ENCODE peak calls at places on chromosomes 12 and 14, in five cellular contexts. One of them, this sample, is unnamed.

GRCh38 chr12:122661938-122662337 is 41.2 kb downstream of the HCAR2 start:
- DNase-seq in glutamatergic neuron: no peak
- DNase-seq in left ventricle myocardium inferior: no peak
- DNase-seq in astrocyte of the spinal cord: no peak
- DNase-seq in stomach: no peak
- DNase-seq in this sample: no peak

GRCh38 chr12:62698701-62699101 is 232.1 kb downstream of the MON2 start:
- DNase-seq in glutamatergic neuron: no peak
- DNase-seq in left ventricle myocardium inferior: no peak
- DNase-seq in astrocyte of the spinal cord: peak
- DNase-seq in stomach: no peak
- DNase-seq in this sample: no peak

GRCh38 chr14:67332468-67332867 is 27.1 kb downstream of the ATP6V1D start:
- DNase-seq in glutamatergic neuron: no peak
- DNase-seq in left ventricle myocardium inferior: no peak
- DNase-seq in astrocyte of the spinal cord: no peak
- DNase-seq in stomach: no peak
- DNase-seq in this sample: no peak

GRCh38 chr12:86787419-86787818 is 531.2 kb upstream of the MGAT4C start:
- DNase-seq in glutamatergic neuron: no peak
- DNase-seq in left ventricle myocardium inferior: no peak
- DNase-seq in astrocyte of the spinal cord: no peak
- DNase-seq in stomach: no peak
- DNase-seq in this sample: no peak

GRCh38 chr12:25759752-25760151 is 198.7 kb upstream of the RASSF8 start:
- DNase-seq in glutamatergic neuron: no peak
- DNase-seq in left ventricle myocardium inferior: no peak
- DNase-seq in astrocyte of the spinal cord: no peak
- DNase-seq in stomach: no peak
- DNase-seq in this sample: no peak

GRCh38 chr14:104158827-104159798 is 20.7 kb downstream of the KIF26A start:
- DNase-seq in glutamatergic neuron: no peak
- DNase-seq in left ventricle myocardium inferior: peak
- DNase-seq in astrocyte of the spinal cord: no peak
- DNase-seq in stomach: peak
- DNase-seq in this sample: no peak

GRCh38 chr12:94445662-94446061 is 14.0 kb downstream of the CEP83 start:
- DNase-seq in glutamatergic neuron: no peak
- DNase-seq in left ventricle myocardium inferior: no peak
- DNase-seq in astrocyte of the spinal cord: no peak
- DNase-seq in stomach: no peak
- DNase-seq in this sample: no peak

GRCh38 chr12:113118142-113118541 is 17.4 kb downstream of the RASAL1 start:
- DNase-seq in glutamatergic neuron: no peak
- DNase-seq in left ventricle myocardium inferior: no peak
- DNase-seq in astrocyte of the spinal cord: no peak
- DNase-seq in stomach: no peak
- DNase-seq in this sample: no peak

GRCh38 chr12:47316609-47317049 is 236.9 kb upstream of the AMIGO2 start:
- DNase-seq in glutamatergic neuron: no peak
- DNase-seq in left ventricle myocardium inferior: no peak
- DNase-seq in astrocyte of the spinal cord: no peak
- DNase-seq in stomach: no peak
- DNase-seq in this sample: no peak

GRCh38 chr12:74076918-74077317 is 460.7 kb upstream of the ATXN7L3B start:
- DNase-seq in glutamatergic neuron: no peak
- DNase-seq in left ventricle myocardium inferior: no peak
- DNase-seq in astrocyte of the spinal cord: no peak
- DNase-seq in stomach: no peak
- DNase-seq in this sample: no peak

GRCh38 chr14:24818054-24818822 is 184.2 kb upstream of the GZMB start:
- DNase-seq in glutamatergic neuron: no peak
- DNase-seq in left ventricle myocardium inferior: no peak
- DNase-seq in astrocyte of the spinal cord: peak
- DNase-seq in stomach: no peak
- DNase-seq in this sample: no peak

GRCh38 chr12:121590476-121591143 is 9.8 kb upstream of the KDM2B start:
- DNase-seq in glutamatergic neuron: no peak
- DNase-seq in left ventricle myocardium inferior: no peak
- DNase-seq in astrocyte of the spinal cord: peak
- DNase-seq in stomach: no peak
- DNase-seq in this sample: no peak

GRCh38 chr12:112979281-112979680 is 962 bp downstream of the OAS2 start:
- DNase-seq in glutamatergic neuron: no peak
- DNase-seq in left ventricle myocardium inferior: no peak
- DNase-seq in astrocyte of the spinal cord: no peak
- DNase-seq in stomach: peak
- DNase-seq in this sample: no peak

GRCh38 chr14:68718033-68718725 is 74.7 kb downstream of the ZFP36L1 start:
- DNase-seq in glutamatergic neuron: no peak
- DNase-seq in left ventricle myocardium inferior: no peak
- DNase-seq in astrocyte of the spinal cord: no peak
- DNase-seq in stomach: no peak
- DNase-seq in this sample: peak

GRCh38 chr14:25120261-25120660 is 70.3 kb upstream of the STXBP6 start:
- DNase-seq in glutamatergic neuron: no peak
- DNase-seq in left ventricle myocardium inferior: no peak
- DNase-seq in astrocyte of the spinal cord: peak
- DNase-seq in stomach: no peak
- DNase-seq in this sample: no peak

GRCh38 chr12:70154960-70155589 is 88.2 kb upstream of the CNOT2 start:
- DNase-seq in glutamatergic neuron: no peak
- DNase-seq in left ventricle myocardium inferior: no peak
- DNase-seq in astrocyte of the spinal cord: peak
- DNase-seq in stomach: no peak
- DNase-seq in this sample: no peak

GRCh38 chr12:80166751-80167150 is 67.4 kb downstream of the OTOGL start:
- DNase-seq in glutamatergic neuron: no peak
- DNase-seq in left ventricle myocardium inferior: no peak
- DNase-seq in astrocyte of the spinal cord: no peak
- DNase-seq in stomach: no peak
- DNase-seq in this sample: no peak

GRCh38 chr14:54814076-54814475 is 88.5 kb downstream of the GCH1 start:
- DNase-seq in glutamatergic neuron: no peak
- DNase-seq in left ventricle myocardium inferior: no peak
- DNase-seq in astrocyte of the spinal cord: no peak
- DNase-seq in stomach: no peak
- DNase-seq in this sample: peak

GRCh38 chr12:47218191-47218654 is 138.5 kb upstream of the AMIGO2 start:
- DNase-seq in glutamatergic neuron: no peak
- DNase-seq in left ventricle myocardium inferior: no peak
- DNase-seq in astrocyte of the spinal cord: no peak
- DNase-seq in stomach: no peak
- DNase-seq in this sample: no peak

GRCh38 chr12:124646385-124647230 is 79.2 kb upstream of the NCOR2 start:
- DNase-seq in glutamatergic neuron: no peak
- DNase-seq in left ventricle myocardium inferior: no peak
- DNase-seq in astrocyte of the spinal cord: no peak
- DNase-seq in stomach: no peak
- DNase-seq in this sample: no peak

GRCh38 chr14:66395300-66395699 is 90.9 kb upstream of the CCDC196 start:
- DNase-seq in glutamatergic neuron: no peak
- DNase-seq in left ventricle myocardium inferior: no peak
- DNase-seq in astrocyte of the spinal cord: no peak
- DNase-seq in stomach: no peak
- DNase-seq in this sample: peak

GRCh38 chr12:49832836-49833421 is 4.7 kb upstream of the NCKAP5L start:
- DNase-seq in glutamatergic neuron: no peak
- DNase-seq in left ventricle myocardium inferior: no peak
- DNase-seq in astrocyte of the spinal cord: peak
- DNase-seq in stomach: no peak
- DNase-seq in this sample: no peak

GRCh38 chr12:111434680-111435338 is 29.1 kb downstream of the SH2B3 start:
- DNase-seq in glutamatergic neuron: no peak
- DNase-seq in left ventricle myocardium inferior: peak
- DNase-seq in astrocyte of the spinal cord: peak
- DNase-seq in stomach: no peak
- DNase-seq in this sample: peak

GRCh38 chr12:13425766-13426165 is 229.2 kb downstream of the EMP1 start:
- DNase-seq in glutamatergic neuron: no peak
- DNase-seq in left ventricle myocardium inferior: no peak
- DNase-seq in astrocyte of the spinal cord: peak
- DNase-seq in stomach: no peak
- DNase-seq in this sample: peak

GRCh38 chr14:105850853-105851581 is 324.6 kb downstream of the TMEM121 start:
- DNase-seq in glutamatergic neuron: no peak
- DNase-seq in left ventricle myocardium inferior: no peak
- DNase-seq in astrocyte of the spinal cord: no peak
- DNase-seq in stomach: no peak
- DNase-seq in this sample: peak

GRCh38 chr12:57454566-57455373 is at the start of gene INHBE:
- DNase-seq in glutamatergic neuron: peak
- DNase-seq in left ventricle myocardium inferior: no peak
- DNase-seq in astrocyte of the spinal cord: peak
- DNase-seq in stomach: no peak
- DNase-seq in this sample: peak

GRCh38 chr14:53517276-53517960 is 364.3 kb upstream of the DDHD1 start:
- DNase-seq in glutamatergic neuron: no peak
- DNase-seq in left ventricle myocardium inferior: no peak
- DNase-seq in astrocyte of the spinal cord: peak
- DNase-seq in stomach: no peak
- DNase-seq in this sample: no peak

GRCh38 chr12:11085419-11085818 is 6.7 kb downstream of the TAS2R43 start:
- DNase-seq in glutamatergic neuron: no peak
- DNase-seq in left ventricle myocardium inferior: no peak
- DNase-seq in astrocyte of the spinal cord: peak
- DNase-seq in stomach: no peak
- DNase-seq in this sample: no peak

GRCh38 chr12:54448344-54448743 is 25.1 kb downstream of the GTSF1 start:
- DNase-seq in glutamatergic neuron: no peak
- DNase-seq in left ventricle myocardium inferior: no peak
- DNase-seq in astrocyte of the spinal cord: no peak
- DNase-seq in stomach: no peak
- DNase-seq in this sample: no peak

GRCh38 chr14:42654707-42655106 is 1048.0 kb downstream of the LRFN5 start:
- DNase-seq in glutamatergic neuron: no peak
- DNase-seq in left ventricle myocardium inferior: no peak
- DNase-seq in astrocyte of the spinal cord: no peak
- DNase-seq in stomach: no peak
- DNase-seq in this sample: no peak

DNA sequence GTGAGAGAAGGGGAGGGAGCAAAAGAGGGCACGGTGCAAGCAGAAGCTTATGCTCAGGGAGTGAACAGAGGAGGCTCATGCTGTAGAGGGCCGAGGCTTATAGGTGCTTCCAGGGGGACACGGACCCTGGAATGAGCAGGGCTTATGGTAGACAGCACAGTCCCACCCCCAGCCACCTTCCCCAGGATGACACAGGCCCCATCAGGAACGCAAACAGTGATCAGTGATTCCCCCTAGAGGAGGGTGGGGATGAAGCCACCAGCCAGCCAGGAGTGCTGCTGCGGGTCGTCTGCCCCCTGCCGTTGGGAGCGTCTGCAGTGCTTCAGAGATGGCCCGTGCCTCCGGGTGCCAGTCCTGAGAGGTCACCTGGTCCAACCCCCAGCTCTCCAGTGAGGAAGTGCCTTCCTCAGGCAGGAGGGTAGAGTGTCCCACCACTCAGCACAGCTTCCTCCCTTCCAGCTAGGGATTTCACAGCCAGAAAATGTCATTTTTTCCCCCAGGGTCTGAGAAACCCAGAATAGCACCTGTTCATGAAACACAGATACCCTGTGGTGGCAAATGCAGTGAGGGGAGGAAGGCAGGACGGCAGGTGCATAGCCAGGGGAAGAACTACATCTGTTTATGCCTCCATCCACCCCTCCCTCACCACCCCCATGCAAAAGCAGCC is 60.7 kb downstream of the SLC6A12 start:
- DNase-seq in glutamatergic neuron: peak
- DNase-seq in left ventricle myocardium inferior: peak
- DNase-seq in astrocyte of the spinal cord: peak
- DNase-seq in stomach: peak
- DNase-seq in this sample: peak
- TF ChIP-seq CTCF in glutamatergic neuron: peak
- TF ChIP-seq CTCF in left ventricle myocardium inferior: peak
- TF ChIP-seq CTCF in astrocyte of the spinal cord: peak
- TF ChIP-seq CTCF in stomach: peak
- TF ChIP-seq CTCF in this sample: peak

GRCh38 chr12:18361431-18361830 is 100.1 kb downstream of the PIK3C2G start:
- DNase-seq in glutamatergic neuron: no peak
- DNase-seq in left ventricle myocardium inferior: no peak
- DNase-seq in astrocyte of the spinal cord: no peak
- DNase-seq in stomach: no peak
- DNase-seq in this sample: no peak
- TF ChIP-seq CTCF in glutamatergic neuron: peak
- TF ChIP-seq CTCF in left ventricle myocardium inferior: no peak
- TF ChIP-seq CTCF in astrocyte of the spinal cord: no peak
- TF ChIP-seq CTCF in stomach: no peak
- TF ChIP-seq CTCF in this sample: peak

GRCh38 chr14:88468396-88468795 is 82.9 kb downstream of the SPATA7 start:
- DNase-seq in glutamatergic neuron: no peak
- DNase-seq in left ventricle myocardium inferior: no peak
- DNase-seq in astrocyte of the spinal cord: peak
- DNase-seq in stomach: no peak
- DNase-seq in this sample: no peak

DNA sequence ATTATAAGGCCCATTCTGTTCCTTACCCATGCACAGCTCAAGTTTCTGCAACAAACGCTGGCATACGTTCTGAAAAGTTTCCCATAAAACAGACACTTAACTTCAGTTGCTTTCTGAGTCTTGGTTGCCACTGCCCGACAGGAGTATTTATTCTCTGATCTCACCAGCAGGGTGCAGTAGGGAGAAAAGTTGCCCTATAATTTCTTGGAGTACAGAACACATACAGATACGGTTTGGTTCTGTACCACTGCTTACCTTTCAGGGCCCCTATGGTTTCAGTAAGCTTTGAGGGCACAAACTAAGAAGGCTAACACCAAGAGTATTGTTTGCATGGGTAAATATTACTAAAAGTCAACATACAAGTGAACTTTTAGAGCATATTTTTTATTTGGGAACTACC is 77.9 kb downstream of the SPATA7 start:
- DNase-seq in glutamatergic neuron: no peak
- DNase-seq in left ventricle myocardium inferior: no peak
- DNase-seq in astrocyte of the spinal cord: no peak
- DNase-seq in stomach: no peak
- DNase-seq in this sample: peak
- TF ChIP-seq CTCF in glutamatergic neuron: peak
- TF ChIP-seq CTCF in left ventricle myocardium inferior: peak
- TF ChIP-seq CTCF in astrocyte of the spinal cord: peak
- TF ChIP-seq CTCF in stomach: no peak
- TF ChIP-seq CTCF in this sample: peak

GRCh38 chr14:51093371-51094281 is 1.3 kb downstream of the TRIM9 start:
- DNase-seq in glutamatergic neuron: peak
- DNase-seq in left ventricle myocardium inferior: peak
- DNase-seq in astrocyte of the spinal cord: peak
- DNase-seq in stomach: no peak
- DNase-seq in this sample: peak
- TF ChIP-seq CTCF in glutamatergic neuron: peak
- TF ChIP-seq CTCF in left ventricle myocardium inferior: no peak
- TF ChIP-seq CTCF in astrocyte of the spinal cord: peak
- TF ChIP-seq CTCF in stomach: no peak
- TF ChIP-seq CTCF in this sample: peak

This sample was measured in endodermal cell.